ENCODE peak calls at places on chromosomes 3 and 15, in five cellular contexts. L is T-helper 9 cell, U is AG08396, J is WTC11, V is fibroblast of pulmonary artery. Y is an unnamed sample.

GRCh38 chr3:141894524-141895176 is 18.2 kb downstream of the ATP1B3 start:
- DNase-seq in V (peak; percentile 93), J (no peak), U (peak; percentile 29), L (no peak), Y (peak; percentile 70)

GRCh38 chr15:70237626-70238025 is 139.9 kb upstream of the TLE3 start:
- DNase-seq in L (no peak), J (no peak), U (no peak), V (no peak), Y (no peak)

GRCh38 chr3:157406376-157406775 is 30.3 kb upstream of the PTX3 start:
- DNase-seq in L (no peak), V (no peak), U (no peak), J (no peak), Y (no peak)

GRCh38 chr3:17901893-17902292 is 159.5 kb upstream of the TBC1D5 start:
- DNase-seq in L (no peak), V (no peak), U (no peak), J (no peak), Y (peak; percentile 15)

GRCh38 chr15:68681836-68682235 is 103.0 kb downstream of the CORO2B start:
- DNase-seq in J (no peak), U (no peak), V (no peak), L (no peak), Y (no peak)

GRCh38 chr3:129974451-129975331 is at the start of gene TRH:
- DNase-seq in V (no peak), L (no peak), U (peak; percentile 26), J (peak; percentile 41), Y (no peak)

GRCh38 chr3:110067527-110067926 is 730.2 kb upstream of the DPPA4 start:
- DNase-seq in J (no peak), L (no peak), U (no peak), V (no peak), Y (no peak)

GRCh38 chr3:134315286-134316106 is 58.8 kb downstream of the AMOTL2 start:
- DNase-seq in U (no peak), L (no peak), J (peak; percentile 40), V (peak; percentile 84), Y (peak; percentile 88)

GRCh38 chr15:60932051-60932915 is 296.8 kb downstream of the RORA start:
- DNase-seq in V (peak; percentile 61), U (peak; percentile 49), J (no peak), L (peak; percentile 47), Y (peak; percentile 70)

GRCh38 chr3:86990734-86991481 is at the start of gene VGLL3:
- DNase-seq in L (no peak), J (peak; percentile 90), U (peak; percentile 79), V (peak; percentile 88), Y (peak; percentile 85)

GRCh38 chr15:27222479-27222878 is 251.5 kb downstream of the GABRG3 start:
- DNase-seq in V (no peak), U (no peak), J (no peak), L (no peak), Y (peak; percentile 89)

GRCh38 chr3:130816873-130817445 is 70.3 kb upstream of the PIK3R4 start:
- DNase-seq in U (no peak), L (no peak), V (no peak), J (no peak), Y (no peak)

GRCh38 chr3:79724206-79724605 is 43.6 kb downstream of the ROBO1 start:
- DNase-seq in U (no peak), V (no peak), L (no peak), J (peak; percentile 53), Y (no peak)

GRCh38 chr3:124230432-124230831 is 238.5 kb upstream of the ROPN1 start:
- DNase-seq in L (no peak), U (no peak), V (no peak), J (no peak), Y (no peak)

GRCh38 chr15:50685976-50686467 is 575 bp downstream of the TRPM7 start:
- DNase-seq in U (peak; percentile 39), J (peak; percentile 54), V (peak; percentile 49), L (peak; percentile 70), Y (peak; percentile 47)

GRCh38 chr15:59746777-59747176 is 57.7 kb upstream of the BNIP2 start:
- DNase-seq in J (no peak), V (no peak), L (no peak), U (no peak), Y (no peak)

GRCh38 chr3:52226229-52226817 is 878 bp upstream of the TLR9 start:
- DNase-seq in L (no peak), J (no peak), V (no peak), U (no peak), Y (no peak)

GRCh38 chr3:46987485-46988401 is 8.3 kb downstream of the NBEAL2 start:
- DNase-seq in U (no peak), L (peak; percentile 87), J (peak; percentile 66), V (peak; percentile 32), Y (no peak)

Y was measured in astrocyte.